ENCODE peak calls at places on chromosomes 16 and 17, in four cellular contexts. O is K562, N is HepG2, E is GM12878. K is an unnamed sample.

GRCh38 chr17:77125432-77125901 is 15.3 kb upstream of the SEC14L1 start:
- DNase-seq in O (no peak), N (peak), E (no peak), K (no peak)

GRCh38 chr17:77493238-77493812 is 352.6 kb downstream of the SEC14L1 start:
- DNase-seq in O (no peak), N (no peak), E (no peak), K (no peak)

GRCh38 chr17:40448639-40449261 is 5.5 kb downstream of the IGFBP4 start:
- DNase-seq in O (no peak), N (peak), E (no peak), K (no peak)

GRCh38 chr17:77473615-77474226 is 333.0 kb downstream of the SEC14L1 start:
- DNase-seq in O (no peak), N (no peak), E (no peak), K (no peak)

GRCh38 chr17:42193216-42194132 is 820 bp downstream of the GHDC start:
- DNase-seq in O (no peak), N (no peak), E (no peak), K (no peak)

GRCh38 chr16:66395806-66396555 is 29.5 kb downstream of the CDH5 start:
- DNase-seq in O (no peak), N (no peak), E (no peak), K (no peak)

GRCh38 chr17:13704333-13704732 is 102.6 kb upstream of the HS3ST3A1 start:
- DNase-seq in O (no peak), N (no peak), E (no peak), K (no peak)

GRCh38 chr16:14501331-14502255 is 128.5 kb downstream of the PARN start:
- DNase-seq in O (peak), N (peak), E (peak), K (peak)

GRCh38 chr16:70512456-70512855 is 10.9 kb downstream of the COG4 start:
- DNase-seq in O (no peak), N (no peak), E (no peak), K (no peak)

GRCh38 chr16:27980919-27981670 is 82.4 kb downstream of the GSG1L start:
- DNase-seq in O (no peak), N (no peak), E (no peak), K (no peak)

GRCh38 chr16:89442990-89443726 is 47.2 kb downstream of the ANKRD11 start:
- DNase-seq in O (peak), N (peak), E (no peak), K (no peak)

GRCh38 chr16:69718365-69718764 is 8.0 kb downstream of the NQO1 start:
- DNase-seq in O (no peak), N (no peak), E (no peak), K (no peak)

GRCh38 chr16:14303654-14304394 is 232.7 kb downstream of the MRTFB start:
- DNase-seq in O (peak), N (no peak), E (no peak), K (no peak)

GRCh38 chr16:88074041-88074440 is 122.8 kb downstream of the BANP start:
- DNase-seq in O (no peak), N (no peak), E (no peak), K (no peak)

GRCh38 chr16:87017388-87018012 is 299.7 kb downstream of the C16orf95 start:
- DNase-seq in O (no peak), N (no peak), E (no peak), K (peak)

GRCh38 chr17:27807567-27808470 is 7.5 kb upstream of the NOS2 start:
- DNase-seq in O (peak), N (no peak), E (peak), K (no peak)

GRCh38 chr17:951388-952132 is 28.0 kb downstream of the NXN start:
- DNase-seq in O (no peak), N (peak), E (no peak), K (peak)

GRCh38 chr16:8861563-8862308 is 7.1 kb downstream of the CARHSP1 start:
- DNase-seq in O (peak), N (peak), E (no peak), K (no peak)

GRCh38 chr17:59365383-59365981 is 34.0 kb downstream of the YPEL2 start:
- DNase-seq in O (peak), N (peak), E (no peak), K (no peak)

GRCh38 chr17:49344914-49345313 is 17.1 kb downstream of the ZNF652 start:
- DNase-seq in O (no peak), N (no peak), E (no peak), K (no peak)

GRCh38 chr16:54505479-54506247 is 219.1 kb upstream of the IRX3 start:
- DNase-seq in O (no peak), N (no peak), E (no peak), K (no peak)

GRCh38 chr17:34386925-34387550 is 24.0 kb upstream of the CCL1 start:
- DNase-seq in O (peak), N (no peak), E (no peak), K (no peak)

GRCh38 chr16:68519225-68519745 is 19.8 kb upstream of the ZFP90 start:
- DNase-seq in O (no peak), N (no peak), E (no peak), K (no peak)
- TF ChIP-seq TARDBP in O (no peak), N (no peak), E (no peak), K (no peak)

GRCh38 chr16:30609928-30610839 is at the start of gene ZNF689:
- DNase-seq in O (peak), N (peak), E (peak), K (peak)

GRCh38 chr16:30604316-30604947 is 5.8 kb downstream of the ZNF689 start:
- DNase-seq in O (no peak), N (no peak), E (no peak), K (no peak)

GRCh38 chr16:30605148-30605547 is 5.0 kb downstream of the ZNF689 start:
- DNase-seq in O (no peak), N (no peak), E (no peak), K (no peak)

GRCh38 chr16:30606004-30606403 is 4.2 kb downstream of the ZNF689 start:
- DNase-seq in O (no peak), N (no peak), E (no peak), K (no peak)

GRCh38 chr16:30609002-30609927 is 924 bp downstream of the ZNF689 start:
- DNase-seq in O (peak), N (no peak), E (no peak), K (peak)
- TF ChIP-seq TARDBP in O (no peak), N (no peak), E (no peak), K (no peak)

GRCh38 chr16:80837421-80838263 is 33.2 kb upstream of the CDYL2 start:
- DNase-seq in O (no peak), N (no peak), E (no peak), K (no peak)
- TF ChIP-seq TARDBP in O (no peak), N (no peak), E (no peak), K (no peak)

GRCh38 chr16:73016488-73016830 is 31.5 kb downstream of the ZFHX3 start:
- DNase-seq in O (no peak), N (no peak), E (no peak), K (no peak)

GRCh38 chr16:73017321-73017720 is 30.6 kb downstream of the ZFHX3 start:
- DNase-seq in O (no peak), N (no peak), E (no peak), K (no peak)

GRCh38 chr16:73013974-73014373 is 34.0 kb downstream of the ZFHX3 start:
- DNase-seq in O (no peak), N (no peak), E (no peak), K (no peak)

GRCh38 chr16:73014768-73015167 is 33.2 kb downstream of the ZFHX3 start:
- DNase-seq in O (no peak), N (no peak), E (no peak), K (no peak)

GRCh38 chr16:73015612-73016487 is 32.1 kb downstream of the ZFHX3 start:
- DNase-seq in O (no peak), N (peak), E (peak), K (no peak)
- TF ChIP-seq TARDBP in O (no peak), N (no peak), E (no peak), K (no peak)

GRCh38 chr17:7442142-7442541 is 2.7 kb upstream of the CHRNB1 start:
- DNase-seq in O (no peak), N (no peak), E (no peak), K (no peak)

GRCh38 chr17:7445011-7445927 is at the start of gene CHRNB1:
- DNase-seq in O (peak), N (peak), E (no peak), K (peak)

GRCh38 chr17:7443499-7444485 is 1.1 kb upstream of the CHRNB1 start:
- DNase-seq in O (no peak), N (no peak), E (no peak), K (no peak)

GRCh38 chr17:7446669-7447068 is 1.8 kb downstream of the CHRNB1 start:
- DNase-seq in O (no peak), N (no peak), E (no peak), K (no peak)

DNA sequence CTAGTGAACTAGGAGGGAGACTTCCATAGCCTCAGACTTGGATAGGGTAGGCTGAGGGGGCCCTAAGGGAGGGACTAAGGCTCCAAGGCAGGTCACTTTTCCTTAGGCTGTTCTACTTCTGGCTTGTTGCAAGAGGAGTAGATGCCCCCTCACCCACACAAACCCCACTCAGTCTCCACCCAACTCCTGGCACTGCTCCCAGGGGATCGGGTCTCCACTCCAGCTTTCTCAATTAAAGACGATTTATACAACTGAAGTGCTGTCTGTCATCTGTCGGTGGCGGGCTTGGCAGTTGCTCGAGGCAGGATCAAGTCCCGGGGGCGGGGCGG is 215 bp upstream of the CHRNB1 start:
- DNase-seq in O (no peak), N (no peak), E (no peak), K (no peak)
- TF ChIP-seq TARDBP in O (no peak), N (no peak), E (no peak), K (no peak)

GRCh38 chr16:64254443-64255367 is 867.2 kb downstream of the CDH11 start:
- DNase-seq in O (no peak), N (no peak), E (no peak), K (no peak)

GRCh38 chr16:64253525-64253924 is 868.3 kb downstream of the CDH11 start:
- DNase-seq in O (no peak), N (no peak), E (no peak), K (no peak)

GRCh38 chr16:64251742-64252141 is 870.1 kb downstream of the CDH11 start:
- DNase-seq in O (no peak), N (no peak), E (no peak), K (no peak)

GRCh38 chr16:64253114-64253513 is 868.7 kb downstream of the CDH11 start:
- DNase-seq in O (no peak), N (no peak), E (no peak), K (no peak)

DNA sequence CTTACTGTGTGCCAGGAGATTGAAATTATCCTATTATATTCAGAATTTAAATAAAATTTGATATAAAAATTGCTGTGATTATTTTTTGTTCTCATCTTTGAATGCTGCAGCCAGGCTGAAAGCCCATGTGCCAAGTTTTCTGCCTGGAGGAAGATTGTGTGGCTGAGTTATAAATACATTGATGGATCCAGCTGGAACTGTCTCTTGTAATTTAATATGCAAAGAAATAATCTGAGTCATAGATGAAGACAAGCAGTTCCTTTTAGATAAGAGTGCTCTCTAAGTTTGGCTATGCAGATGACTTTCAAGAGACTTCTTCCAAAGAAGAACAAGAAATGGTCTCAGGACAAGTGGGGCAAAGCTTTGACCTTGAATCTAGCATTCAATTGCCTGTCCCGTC is 871.0 kb downstream of the CDH11 start:
- DNase-seq in O (no peak), N (no peak), E (no peak), K (no peak)
- TF ChIP-seq TARDBP in O (no peak), N (no peak), E (no peak), K (no peak)

DNA sequence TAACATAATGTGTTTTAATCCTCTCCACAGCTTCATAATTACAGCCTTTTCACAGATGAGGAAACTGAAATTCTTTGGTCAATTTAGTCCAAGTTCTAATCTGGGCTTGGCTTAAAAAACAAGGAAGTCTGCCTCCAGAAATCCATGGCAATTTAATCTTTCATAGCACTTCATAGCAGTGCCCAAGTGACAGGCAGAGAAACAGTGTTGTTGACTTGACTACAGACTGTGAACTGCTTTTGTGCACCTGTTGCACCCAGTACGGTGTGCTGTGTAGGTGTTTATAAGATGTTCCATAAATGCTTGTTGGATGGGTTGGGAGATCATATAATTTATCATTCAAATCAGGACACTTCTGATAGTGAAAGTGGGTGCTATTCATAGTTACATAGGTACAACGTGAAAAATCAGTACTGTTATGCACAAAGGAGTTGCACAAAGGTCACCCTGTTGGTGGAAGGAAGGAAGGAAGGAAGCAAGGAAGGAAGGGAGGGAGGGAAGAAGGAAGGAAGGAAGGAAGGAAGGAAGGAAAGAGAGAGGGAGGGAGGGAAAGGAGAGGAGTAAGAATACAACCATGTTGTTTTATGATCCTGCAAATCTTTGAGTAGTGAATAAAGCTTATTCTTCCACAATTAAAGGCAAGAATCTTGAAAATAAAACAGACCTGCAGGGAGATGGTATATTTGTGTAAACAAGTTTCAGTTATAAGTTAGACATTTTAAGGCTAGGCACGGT is 56.5 kb upstream of the HLF start:
- DNase-seq in O (no peak), N (no peak), E (no peak), K (no peak)
- TF ChIP-seq TARDBP in O (no peak), N (no peak), E (no peak), K (no peak)

GRCh38 chr16:11203111-11203623 is 52.8 kb downstream of the SOCS1 start:
- DNase-seq in O (no peak), N (no peak), E (no peak), K (no peak)
- TF ChIP-seq TARDBP in O (no peak), N (no peak), E (no peak), K (no peak)

DNA sequence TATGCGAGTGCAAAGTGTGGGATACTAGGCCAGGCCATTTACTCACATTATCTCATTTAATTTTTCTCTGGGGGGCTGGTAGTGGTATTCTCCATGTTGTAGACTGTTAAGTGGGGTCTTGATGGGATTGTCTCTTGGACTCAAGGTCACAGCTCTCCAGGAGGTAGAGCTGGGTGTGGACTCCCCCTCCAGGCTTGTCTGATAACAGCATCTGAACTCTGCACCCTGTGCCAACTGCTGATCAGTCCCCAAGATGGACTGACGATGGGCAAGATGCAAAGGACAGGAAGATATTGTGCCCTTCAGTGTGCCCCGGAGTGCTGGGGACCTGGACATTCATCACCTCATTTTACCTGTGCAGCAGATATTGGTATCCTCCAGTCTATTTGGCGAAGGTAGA is 147.8 kb downstream of the MSI2 start:
- DNase-seq in O (peak), N (peak), E (no peak), K (no peak)
- TF ChIP-seq TARDBP in O (no peak), N (no peak), E (no peak), K (no peak)

GRCh38 chr17:63700528-63701441 is 860 bp upstream of the LIMD2 start:
- DNase-seq in O (no peak), N (no peak), E (no peak), K (no peak)
- TF ChIP-seq TARDBP in O (no peak), N (no peak), E (peak), K (no peak)

K was measured in HEK293T.